ENCODE peak calls at places on chromosomes 12 and 14, in seven cellular contexts. A is fibroblast of pulmonary artery, H is astrocyte of the spinal cord, T is mucosa of gallbladder, O is anterior cingulate cortex, G is ureter, Z is GM03348. U is an unnamed sample.

GRCh38 chr12:13234045-13234641 is 37.6 kb downstream of the EMP1 start:
- DNase-seq in A (peak), H (peak), T (peak), O (no peak), G (peak), Z (peak), U (peak)

GRCh38 chr14:24182110-24182882 is 6.3 kb downstream of the IPO4 start:
- DNase-seq in A (no peak), H (no peak), T (no peak), O (no peak), G (no peak), Z (no peak), U (no peak)

GRCh38 chr12:107581616-107582015 is 104.0 kb upstream of the PWP1 start:
- DNase-seq in A (no peak), H (no peak), T (no peak), O (no peak), G (no peak), Z (no peak), U (no peak)

GRCh38 chr12:12975322-12976077 is 23.5 kb upstream of the GPRC5D start:
- DNase-seq in A (peak), H (peak), T (peak), O (peak), G (no peak), Z (peak), U (peak)

GRCh38 chr14:56494167-56494566 is 85.4 kb upstream of the TMEM260 start:
- DNase-seq in A (no peak), H (no peak), T (no peak), O (no peak), G (no peak), Z (no peak), U (no peak)

GRCh38 chr12:14994610-14995009 is 21.8 kb downstream of the PDE6H start:
- DNase-seq in A (no peak), H (no peak), T (no peak), O (no peak), G (no peak), Z (no peak), U (no peak)

GRCh38 chr14:20415723-20416622 is 2.7 kb upstream of the TEP1 start:
- DNase-seq in A (peak), H (peak), T (peak), O (no peak), G (no peak), Z (peak), U (peak)

GRCh38 chr12:49810159-49810459 is 18.1 kb downstream of the NCKAP5L start:
- DNase-seq in A (no peak), H (no peak), T (no peak), O (no peak), G (no peak), Z (no peak), U (no peak)

GRCh38 chr14:68249534-68250517 is 430.2 kb downstream of the RAD51B start:
- DNase-seq in A (peak), H (peak), T (no peak), O (no peak), G (no peak), Z (peak), U (peak)

GRCh38 chr12:12181516-12181915 is 85.3 kb downstream of the LRP6 start:
- DNase-seq in A (peak), H (peak), T (no peak), O (no peak), G (no peak), Z (peak), U (no peak)

GRCh38 chr14:58060077-58060476 is 91.9 kb downstream of the ARMH4 start:
- DNase-seq in A (no peak), H (no peak), T (no peak), O (no peak), G (no peak), Z (peak), U (no peak)

GRCh38 chr12:12008232-12008850 is 62.4 kb upstream of the BCL2L14 start:
- DNase-seq in A (no peak), H (no peak), T (no peak), O (no peak), G (no peak), Z (no peak), U (no peak)

GRCh38 chr12:8905546-8905945 is 8.8 kb upstream of the PHC1 start:
- DNase-seq in A (peak), H (no peak), T (no peak), O (no peak), G (no peak), Z (no peak), U (no peak)

GRCh38 chr14:100747021-100747586 is 20.4 kb downstream of the DLK1 start:
- DNase-seq in A (peak), H (peak), T (no peak), O (no peak), G (no peak), Z (peak), U (no peak)